ENCODE peak calls at places on chromosomes 5 and 9, in four cellular contexts. V is HepG2, L is HCT116, P is K562. G is an unnamed sample. For H3K9me3, the result is how much of the 10 kb centered on the place peaks cover.

GRCh38 chr5:165881259-165881658 is 2375.8 kb downstream of the MAT2B start:
- DNase-seq in P (no peak), L (no peak), V (no peak), G (no peak)

GRCh38 chr5:135236187-135236835 is 162.7 kb downstream of the MACROH2A1 start:
- DNase-seq in P (no peak), L (no peak), V (no peak), G (no peak)

GRCh38 chr9:94198414-94198813 is 60.7 kb upstream of the ZNF169 start:
- DNase-seq in L (no peak), P (no peak), V (no peak), G (no peak)

GRCh38 chr9:136784249-136784996 is 6.7 kb upstream of the TMEM141 start:
- DNase-seq in V (no peak), L (peak), P (peak), G (no peak)

GRCh38 chr5:14449052-14449661 is 132.4 kb upstream of the OTULINL start:
- DNase-seq in P (no peak), V (no peak), L (no peak), G (no peak)

GRCh38 chr5:31194458-31194808 is 947 bp downstream of the CDH6 start:
- DNase-seq in L (no peak), V (no peak), P (no peak), G (no peak)

GRCh38 chr5:122756263-122756911 is 18.5 kb upstream of the SNX2 start:
- DNase-seq in L (no peak), P (no peak), V (no peak), G (no peak)

GRCh38 chr9:90162326-90162725 is 480.3 kb downstream of the DIRAS2 start:
- DNase-seq in L (no peak), P (no peak), V (no peak), G (no peak)

GRCh38 chr5:10331341-10331796 is 22.1 kb upstream of the MARCHF6 start:
- DNase-seq in L (no peak), V (peak), P (no peak), G (no peak)

GRCh38 chr9:2466703-2467102 is 154.9 kb upstream of the VLDLR start:
- DNase-seq in P (no peak), V (no peak), L (no peak), G (no peak)

GRCh38 chr9:35726876-35727438 is 5.0 kb downstream of the TLN1 start:
- DNase-seq in V (peak), L (no peak), P (no peak), G (no peak)

GRCh38 chr9:90105793-90106192 is 501.0 kb downstream of the GADD45G start:
- DNase-seq in P (no peak), L (no peak), V (no peak), G (no peak)

GRCh38 chr5:178671745-178672144 is 44.9 kb upstream of the CLK4 start:
- DNase-seq in P (no peak), L (no peak), V (no peak), G (no peak)

GRCh38 chr5:178670486-178670885 is 43.6 kb upstream of the CLK4 start:
- DNase-seq in V (no peak), P (no peak), L (no peak), G (no peak)

GRCh38 chr5:178667685-178668084 is 40.8 kb upstream of the CLK4 start:
- DNase-seq in V (no peak), L (no peak), P (no peak), G (no peak)

GRCh38 chr5:178667109-178667508 is 40.3 kb upstream of the CLK4 start:
- DNase-seq in V (no peak), P (no peak), L (no peak), G (no peak)

DNA sequence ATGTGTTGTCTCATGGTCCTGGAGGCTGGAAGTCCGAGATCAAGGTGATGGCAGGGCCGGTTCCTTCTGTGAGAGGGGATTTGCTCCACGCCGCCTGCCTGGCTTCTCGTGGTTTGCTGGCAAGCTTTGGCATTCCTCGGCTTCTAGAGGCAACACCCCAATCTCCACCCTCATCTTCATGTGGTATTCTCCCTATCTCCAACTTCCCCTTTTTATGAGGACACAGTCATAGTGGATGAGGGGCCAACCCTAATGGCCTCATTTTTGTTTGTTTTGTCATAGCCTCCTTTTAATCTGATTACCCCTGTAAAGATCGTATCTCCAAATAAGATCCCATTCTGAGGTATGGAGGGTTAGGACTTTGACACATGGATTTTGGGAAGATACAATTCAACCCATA is 41.7 kb upstream of the CLK4 start:
- DNase-seq in P (no peak), V (no peak), L (no peak), G (no peak)
- H3K9me3 ChIP-seq in P (under half), V (under half), L (under half), G (under half)

GRCh38 chr5:75668348-75668895 is 48.8 kb downstream of the POC5 start:
- DNase-seq in L (no peak), P (no peak), V (no peak), G (no peak)
- H3K4me3 ChIP-seq in L (no peak), P (no peak), V (no peak), G (no peak)

DNA sequence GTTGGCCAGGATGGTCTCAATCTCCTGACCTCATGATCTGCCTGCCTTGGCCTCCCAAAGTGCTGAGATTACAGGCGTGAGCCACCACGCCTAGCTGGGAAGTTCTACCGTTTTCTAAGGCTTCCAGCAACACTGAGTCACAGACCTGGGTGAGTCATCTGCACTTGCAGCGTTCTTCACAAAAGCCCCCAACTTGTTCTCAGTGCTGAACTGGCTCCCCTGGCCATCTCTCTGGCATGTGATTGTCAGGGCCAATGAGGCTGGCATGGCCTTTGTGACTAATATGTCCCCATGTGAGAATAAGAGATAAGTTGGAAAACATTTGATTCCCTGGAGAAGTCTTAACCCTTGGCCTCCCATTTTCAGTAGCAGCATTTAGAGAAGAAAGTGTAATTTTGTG is 124.4 kb downstream of the WDR41 start:
- DNase-seq in L (peak), V (no peak), P (no peak), G (no peak)
- TF ChIP-seq TCF7L2 in L (no peak), V (no peak), P (no peak), G (no peak)

GRCh38 chr5:3372289-3372688 is 223.3 kb upstream of the IRX1 start:
- DNase-seq in V (no peak), L (no peak), P (no peak), G (no peak)
- H3K9me3 ChIP-seq in V (under half), L (under half), P (under half), G (under half)

G was measured in Panc1.